ENCODE peak calls at places on chromosomes 3 and 15, in nine cellular contexts. L, O, H, Q, M, V, T, P and G are unnamed samples.

GRCh38 chr3:191380001-191380400 is 49.7 kb upstream of the UTS2B start:
- DNase-seq in O (no peak), Q (no peak), V (no peak), T (no peak), H (no peak), P (no peak), L (no peak), M (no peak), G (no peak)

GRCh38 chr3:134428396-134428795 is 54.1 kb upstream of the AMOTL2 start:
- DNase-seq in H (no peak), T (no peak), M (no peak), O (no peak), L (no peak), Q (no peak), V (no peak), P (no peak), G (no peak)

GRCh38 chr3:108093616-108094015 is 2.8 kb upstream of the CD47 start:
- DNase-seq in Q (peak), L (no peak), O (no peak), T (no peak), P (no peak), H (no peak), V (no peak), M (no peak), G (no peak)

GRCh38 chr3:134359121-134360010 is 14.9 kb downstream of the AMOTL2 start:
- DNase-seq in H (no peak), M (no peak), T (peak), Q (no peak), L (no peak), V (no peak), P (no peak), O (peak), G (no peak)

GRCh38 chr3:47005212-47006144 is 26.0 kb downstream of the NBEAL2 start:
- DNase-seq in V (no peak), O (no peak), T (no peak), P (no peak), L (no peak), Q (no peak), M (no peak), H (no peak), G (no peak)

GRCh38 chr3:138125548-138126221 is 6.5 kb downstream of the A4GNT start:
- DNase-seq in H (no peak), P (no peak), V (no peak), T (no peak), L (no peak), O (peak), M (no peak), Q (no peak), G (no peak)

GRCh38 chr15:89837134-89837829 is 22.6 kb upstream of the ANPEP start:
- DNase-seq in P (no peak), T (no peak), M (no peak), V (no peak), Q (no peak), O (peak), H (no peak), L (no peak), G (no peak)

GRCh38 chr3:64859625-64860590 is 172.1 kb upstream of the ADAMTS9 start:
- DNase-seq in T (no peak), M (no peak), L (no peak), H (no peak), V (no peak), Q (no peak), P (no peak), O (no peak), G (no peak)

GRCh38 chr15:65423150-65423976 is 616 bp upstream of the IGDCC4 start:
- DNase-seq in M (no peak), T (no peak), L (no peak), P (no peak), V (no peak), H (no peak), O (no peak), Q (no peak), G (no peak)

GRCh38 chr3:123351396-123351945 is 97.4 kb downstream of the ADCY5 start:
- DNase-seq in H (no peak), O (no peak), V (no peak), T (no peak), Q (no peak), L (no peak), P (no peak), M (no peak), G (no peak)

GRCh38 chr3:178684881-178685590 is 148.8 kb downstream of the KCNMB2 start:
- DNase-seq in L (no peak), P (no peak), M (no peak), V (no peak), H (no peak), O (no peak), T (no peak), Q (no peak), G (no peak)

GRCh38 chr3:120448707-120449650 is 1.8 kb downstream of the FSTL1 start:
- DNase-seq in H (no peak), M (no peak), P (no peak), T (peak), Q (no peak), O (peak), L (peak), V (no peak), G (no peak)